ENCODE peak calls at places on chromosomes 13 and 19, in eight cellular contexts. S, F, M, C, K, J, Z and R are unnamed samples. For H3K4me1, the result is how much of the 10 kb centered on the place peaks cover.

GRCh38 chr13:20337894-20338551 is 105.9 kb upstream of the GJB6 start:
- ATAC-seq in S (peak), F (no peak), M (peak), C (no peak), K (no peak), J (no peak), Z (no peak), R (no peak)

GRCh38 chr19:41552558-41552957 is 23.4 kb upstream of the CEACAM21 start:
- ATAC-seq in S (peak), F (no peak), M (no peak), C (no peak), K (no peak), J (no peak), Z (no peak), R (no peak)

GRCh38 chr19:27918818-27919217 is 1294.1 kb downstream of the UQCRFS1 start:
- ATAC-seq in S (no peak), F (no peak), M (no peak), C (no peak), K (no peak), J (no peak), Z (no peak), R (no peak)

GRCh38 chr13:23715762-23716235 is 145.6 kb downstream of the TNFRSF19 start:
- ATAC-seq in S (peak), F (peak), M (peak), C (peak), K (no peak), J (peak), Z (peak), R (no peak)

GRCh38 chr13:74288361-74288911 is 154.2 kb upstream of the KLF12 start:
- ATAC-seq in S (no peak), F (no peak), M (peak), C (peak), K (no peak), J (no peak), Z (peak), R (no peak)

GRCh38 chr19:16327911-16328823 is 3.5 kb downstream of the KLF2 start:
- ATAC-seq in S (peak), F (no peak), M (peak), C (no peak), K (no peak), J (no peak), Z (no peak), R (peak)

GRCh38 chr19:29665826-29666633 is 769 bp downstream of the PLEKHF1 start:
- ATAC-seq in S (peak), F (peak), M (peak), C (peak), K (peak), J (no peak), Z (peak), R (peak)

GRCh38 chr13:43878897-43879322 is 630 bp downstream of the CCDC122 start:
- ATAC-seq in S (peak), F (no peak), M (peak), C (peak), K (peak), J (peak), Z (peak), R (peak)

GRCh38 chr13:67438465-67438864 is 208.3 kb upstream of the PCDH9 start:
- ATAC-seq in S (peak), F (peak), M (no peak), C (peak), K (no peak), J (no peak), Z (peak), R (no peak)

GRCh38 chr19:34109596-34109995 is 62.7 kb upstream of the LSM14A start:
- ATAC-seq in S (no peak), F (no peak), M (no peak), C (no peak), K (no peak), J (no peak), Z (no peak), R (no peak)
- H3K4me1 ChIP-seq in S (under half), F (under half), M (under half), C (under half), K (under half), J (under half), Z (under half), R (under half)

DNA sequence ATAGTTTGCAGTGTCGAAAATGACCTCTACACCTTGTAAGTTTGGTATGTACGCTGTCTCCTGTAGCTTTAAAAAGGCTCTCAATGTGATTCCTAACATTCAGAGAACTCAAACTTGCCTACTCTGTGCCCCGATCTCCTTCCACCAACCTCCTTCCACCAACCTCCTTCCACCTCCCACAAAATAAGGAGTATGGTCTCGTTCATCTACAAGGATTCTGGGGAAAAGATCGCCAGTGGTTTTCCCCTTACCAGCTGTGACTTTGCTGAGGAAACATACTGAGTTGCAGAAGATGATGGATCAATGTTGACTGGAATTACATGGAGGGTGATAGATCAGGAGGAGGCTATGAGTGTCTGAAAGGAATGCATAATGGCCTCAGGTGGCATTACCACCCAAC is 16.0 kb downstream of the MYO16 start:
- ATAC-seq in S (no peak), F (no peak), M (no peak), C (no peak), K (no peak), J (no peak), Z (no peak), R (no peak)
- TF ChIP-seq CTCF in S (no peak), F (no peak), M (no peak), C (no peak), K (no peak), J (no peak), Z (no peak), R (no peak)

DNA sequence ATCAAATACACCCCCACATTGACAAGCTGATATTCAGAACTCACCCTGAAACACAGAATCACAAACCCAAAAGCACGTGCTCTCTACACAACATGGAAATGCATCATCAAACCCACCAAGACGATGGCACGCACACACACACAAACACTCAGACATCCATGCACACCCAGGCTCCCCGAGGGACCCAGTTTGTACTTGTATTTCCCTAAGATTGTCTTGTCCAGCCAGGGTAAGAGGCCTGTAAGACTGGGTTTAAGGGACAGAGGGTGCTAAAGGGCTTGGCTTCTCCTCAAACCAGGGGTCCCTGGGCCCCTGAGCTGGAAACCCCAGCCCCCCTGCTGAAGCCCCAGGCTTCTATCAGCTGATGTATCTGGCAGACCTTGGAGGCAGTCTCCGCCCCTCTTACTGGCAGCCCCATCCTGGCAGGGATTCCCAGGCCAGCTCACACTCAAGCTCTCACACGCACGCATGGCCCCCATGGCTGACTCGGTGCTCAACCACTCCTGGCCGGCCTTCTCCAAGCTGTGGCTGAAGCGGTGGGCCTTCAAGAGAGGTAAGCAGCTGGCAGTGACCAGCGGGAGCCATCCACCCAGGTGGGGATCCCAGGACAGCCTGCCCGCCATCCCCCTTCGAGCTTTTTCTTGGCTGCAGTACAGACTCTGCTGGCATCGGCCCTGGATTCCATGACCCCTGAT is 6.6 kb downstream of the ARHGEF18 start:
- ATAC-seq in S (peak), F (no peak), M (peak), C (peak), K (peak), J (no peak), Z (no peak), R (peak)
- TF ChIP-seq POLR2AphosphoS5 in S (no peak), F (no peak), M (no peak), C (no peak), K (no peak), J (no peak), Z (no peak), R (no peak)

DNA sequence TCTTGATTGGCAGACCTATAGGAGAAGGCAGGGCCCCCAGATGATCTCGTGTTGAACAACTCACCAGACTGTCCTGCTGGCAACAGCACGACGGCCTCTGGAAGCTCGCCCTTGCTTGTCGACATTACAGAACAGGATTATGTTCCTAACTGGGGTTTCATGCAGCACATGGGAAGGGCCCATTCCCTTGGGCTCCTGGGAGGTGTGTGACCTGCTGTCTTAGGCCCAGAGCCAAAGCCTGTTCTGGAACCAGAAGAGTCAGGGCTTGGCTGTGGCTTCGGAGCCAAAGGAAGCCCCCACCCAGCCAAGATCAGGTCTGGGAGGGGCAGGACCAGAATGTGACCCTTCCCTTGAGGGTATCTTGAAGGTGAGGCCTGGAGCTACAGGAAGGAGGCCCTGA is 36.9 kb downstream of the RGCC start:
- ATAC-seq in S (no peak), F (no peak), M (peak), C (no peak), K (no peak), J (no peak), Z (no peak), R (no peak)
- H3K4me1 ChIP-seq in S (under half), F (under half), M (under half), C (under half), K (under half), J (under half), Z (under half), R (under half)

GRCh38 chr19:18401580-18402112 is 4.2 kb upstream of the LRRC25 start:
- ATAC-seq in S (peak), F (peak), M (peak), C (peak), K (peak), J (peak), Z (peak), R (peak)
- TF ChIP-seq CTCF in S (peak), F (peak), M (no peak), C (peak), K (peak), J (no peak), Z (peak), R (no peak)

GRCh38 chr19:38308006-38308766 is 4.1 kb downstream of the C19orf33 start:
- ATAC-seq in S (no peak), F (no peak), M (no peak), C (no peak), K (no peak), J (no peak), Z (no peak), R (no peak)
- TF ChIP-seq POLR2AphosphoS5 in S (no peak), F (no peak), M (no peak), C (no peak), K (peak), J (peak), Z (no peak), R (no peak)

GRCh38 chr13:48578516-48579166 is 45.8 kb upstream of the RCBTB2 start:
- ATAC-seq in S (peak), F (no peak), M (peak), C (no peak), K (no peak), J (no peak), Z (no peak), R (no peak)

GRCh38 chr13:48573213-48573612 is 40.3 kb upstream of the RCBTB2 start:
- ATAC-seq in S (no peak), F (no peak), M (no peak), C (no peak), K (no peak), J (no peak), Z (no peak), R (no peak)

GRCh38 chr13:48576448-48576993 is 43.6 kb upstream of the RCBTB2 start:
- ATAC-seq in S (no peak), F (no peak), M (no peak), C (no peak), K (no peak), J (no peak), Z (no peak), R (no peak)

GRCh38 chr13:48574036-48574796 is 41.3 kb upstream of the RCBTB2 start:
- ATAC-seq in S (no peak), F (no peak), M (peak), C (no peak), K (no peak), J (no peak), Z (no peak), R (no peak)

DNA sequence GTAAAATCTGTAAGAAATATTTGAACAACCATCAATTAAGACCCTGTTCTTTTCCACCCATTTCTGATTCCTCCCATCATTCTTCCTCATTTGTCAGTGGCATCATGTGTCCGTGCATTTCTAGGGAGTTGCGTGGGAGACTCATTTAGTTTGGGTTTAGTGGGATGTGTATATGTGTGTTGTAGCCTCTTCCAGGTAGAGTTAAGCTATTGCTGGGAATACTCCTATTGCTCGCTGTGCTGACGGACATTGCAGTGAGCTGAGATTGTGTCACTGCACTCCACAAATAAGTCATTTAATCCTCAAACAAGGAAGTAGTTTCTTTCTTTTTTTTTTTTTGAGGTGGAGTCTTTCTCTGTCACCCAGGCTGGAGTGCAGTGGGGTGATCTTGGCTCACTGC is 42.1 kb upstream of the RCBTB2 start:
- ATAC-seq in S (no peak), F (no peak), M (peak), C (no peak), K (no peak), J (no peak), Z (no peak), R (no peak)
- H3K4me1 ChIP-seq in S (under half), F (under half), M (under half), C (under half), K (under half), J (under half), Z (half or more), R (under half)

GRCh38 chr19:40519352-40520322 is 52.8 kb downstream of the SPTBN4 start:
- ATAC-seq in S (peak), F (no peak), M (peak), C (peak), K (peak), J (peak), Z (peak), R (no peak)
- TF ChIP-seq CTCF in S (no peak), F (no peak), M (no peak), C (peak), K (peak), J (peak), Z (peak), R (no peak)

GRCh38 chr19:43777163-43777700 is 3.5 kb downstream of the KCNN4 start:
- ATAC-seq in S (peak), F (peak), M (no peak), C (no peak), K (no peak), J (no peak), Z (no peak), R (no peak)

GRCh38 chr19:43775299-43775890 is 5.4 kb downstream of the KCNN4 start:
- ATAC-seq in S (no peak), F (no peak), M (no peak), C (no peak), K (no peak), J (no peak), Z (no peak), R (no peak)

GRCh38 chr19:43776285-43776684 is 4.5 kb downstream of the KCNN4 start:
- ATAC-seq in S (peak), F (peak), M (no peak), C (no peak), K (no peak), J (no peak), Z (no peak), R (no peak)

GRCh38 chr19:43773725-43774102 is 7.1 kb downstream of the KCNN4 start:
- ATAC-seq in S (no peak), F (peak), M (no peak), C (peak), K (no peak), J (no peak), Z (peak), R (no peak)

GRCh38 chr19:43774103-43774939 is 6.5 kb downstream of the KCNN4 start:
- ATAC-seq in S (no peak), F (peak), M (peak), C (peak), K (no peak), J (no peak), Z (peak), R (peak)
- TF ChIP-seq POLR2AphosphoS5 in S (no peak), F (peak), M (peak), C (no peak), K (no peak), J (no peak), Z (no peak), R (no peak)

GRCh38 chr13:102580552-102581169 is 16.1 kb upstream of the TPP2 start:
- ATAC-seq in S (peak), F (peak), M (peak), C (peak), K (peak), J (peak), Z (peak), R (no peak)
- H3K4me1 ChIP-seq in S (under half), F (under half), M (under half), C (under half), K (under half), J (under half), Z (under half), R (under half)